ENCODE peak calls at places on chromosomes 2 and 18, in eight cellular contexts. V, H, A, E, F, R, P and N are unnamed samples.

GRCh38 chr2:188787002-188787660 is 187.0 kb upstream of the COL3A1 start:
- DNase-seq in R (no peak), P (no peak), H (no peak), E (no peak), A (peak), V (no peak), F (peak), N (no peak)

GRCh38 chr2:43223412-43224040 is 2.9 kb downstream of the ZFP36L2 start:
- DNase-seq in F (peak), H (no peak), V (no peak), E (no peak), R (no peak), A (peak), P (peak), N (no peak)

GRCh38 chr2:172052000-172052983 is 33.0 kb upstream of the DLX1 start:
- DNase-seq in R (no peak), F (peak), P (no peak), V (no peak), A (peak), H (no peak), E (no peak), N (no peak)

GRCh38 chr2:2837768-2838547 is 506.9 kb upstream of the MYT1L start:
- DNase-seq in V (no peak), A (no peak), F (no peak), H (no peak), P (no peak), E (no peak), R (no peak), N (no peak)

GRCh38 chr2:191206613-191207471 is 38.4 kb upstream of the MYO1B start:
- DNase-seq in E (no peak), F (no peak), A (peak), R (no peak), H (no peak), V (no peak), P (no peak), N (no peak)

GRCh38 chr18:70380915-70381896 is 92.4 kb downstream of the SOCS6 start:
- DNase-seq in H (peak), R (peak), F (peak), E (peak), P (no peak), V (no peak), A (no peak), N (no peak)

GRCh38 chr2:162636206-162636728 is 202.3 kb downstream of the KCNH7 start:
- DNase-seq in R (no peak), A (no peak), H (no peak), F (peak), E (no peak), V (peak), P (no peak), N (no peak)

GRCh38 chr2:1010373-1011017 is 59.8 kb downstream of the SNTG2 start:
- DNase-seq in A (no peak), F (no peak), E (peak), R (no peak), P (no peak), H (no peak), V (no peak), N (no peak)

GRCh38 chr2:7115364-7115763 is 198.2 kb downstream of the RNF144A start:
- DNase-seq in E (no peak), V (no peak), H (no peak), A (no peak), F (no peak), R (no peak), P (no peak), N (no peak)

GRCh38 chr18:74326238-74326637 is 10.6 kb downstream of the C18orf63 start:
- DNase-seq in E (no peak), H (no peak), R (no peak), P (no peak), V (no peak), F (no peak), A (peak), N (no peak)

GRCh38 chr18:46721331-46721730 is 35.5 kb downstream of the ST8SIA5 start:
- DNase-seq in R (no peak), F (no peak), E (no peak), A (no peak), V (no peak), P (no peak), H (no peak), N (no peak)

GRCh38 chr2:48107326-48107925 is 201.1 kb upstream of the FBXO11 start:
- DNase-seq in P (no peak), F (peak), A (peak), H (no peak), V (no peak), R (peak), E (peak), N (peak)

GRCh38 chr2:122433123-122433754 is 677.8 kb downstream of the TSN start:
- DNase-seq in V (no peak), E (no peak), P (no peak), A (no peak), F (no peak), R (peak), H (no peak), N (no peak)

GRCh38 chr18:41809652-41810051 is 145.4 kb upstream of the PIK3C3 start:
- DNase-seq in R (no peak), P (no peak), F (no peak), E (no peak), V (no peak), A (no peak), H (no peak), N (no peak)

GRCh38 chr18:57819671-57820460 is 16.8 kb upstream of the ATP8B1 start:
- DNase-seq in A (peak), P (peak), R (peak), F (peak), V (peak), H (no peak), E (no peak), N (peak)

DNA sequence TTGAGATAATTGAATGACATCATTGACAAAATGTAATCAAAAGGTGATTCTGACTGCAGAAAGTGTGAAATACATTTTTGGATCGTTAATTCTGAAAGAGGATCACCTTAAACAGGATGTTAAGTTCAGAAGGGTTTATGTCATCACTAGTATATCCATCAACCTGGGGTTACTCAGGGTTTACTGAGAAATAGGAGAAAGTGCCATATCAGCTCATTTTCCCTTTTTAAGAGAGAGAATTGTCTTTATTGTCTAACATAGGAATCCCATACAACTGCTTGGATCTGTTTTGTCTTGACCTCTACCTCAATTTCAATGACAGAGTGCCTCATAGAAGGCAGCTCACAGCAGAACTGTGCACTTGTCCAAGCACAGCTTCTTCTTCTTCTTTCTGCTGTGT is 466.2 kb upstream of the LINC00305 start:
- DNase-seq in E (no peak), R (no peak), F (no peak), V (no peak), A (no peak), H (no peak), P (no peak), N (no peak)
- TF ChIP-seq CTCF in E (no peak), R (no peak), F (no peak), V (no peak), A (no peak), H (no peak), P (no peak), N (no peak)

GRCh38 chr2:219835493-219835892 is 208.1 kb downstream of the SLC4A3 start:
- DNase-seq in R (no peak), H (no peak), F (no peak), A (no peak), E (no peak), V (no peak), P (no peak), N (no peak)

GRCh38 chr2:219831957-219832356 is 204.5 kb downstream of the SLC4A3 start:
- DNase-seq in V (no peak), E (no peak), H (no peak), R (no peak), P (no peak), A (no peak), F (no peak), N (no peak)

GRCh38 chr2:219832904-219833303 is 205.5 kb downstream of the SLC4A3 start:
- DNase-seq in H (no peak), P (no peak), E (no peak), A (no peak), F (no peak), V (no peak), R (no peak), N (no peak)

DNA sequence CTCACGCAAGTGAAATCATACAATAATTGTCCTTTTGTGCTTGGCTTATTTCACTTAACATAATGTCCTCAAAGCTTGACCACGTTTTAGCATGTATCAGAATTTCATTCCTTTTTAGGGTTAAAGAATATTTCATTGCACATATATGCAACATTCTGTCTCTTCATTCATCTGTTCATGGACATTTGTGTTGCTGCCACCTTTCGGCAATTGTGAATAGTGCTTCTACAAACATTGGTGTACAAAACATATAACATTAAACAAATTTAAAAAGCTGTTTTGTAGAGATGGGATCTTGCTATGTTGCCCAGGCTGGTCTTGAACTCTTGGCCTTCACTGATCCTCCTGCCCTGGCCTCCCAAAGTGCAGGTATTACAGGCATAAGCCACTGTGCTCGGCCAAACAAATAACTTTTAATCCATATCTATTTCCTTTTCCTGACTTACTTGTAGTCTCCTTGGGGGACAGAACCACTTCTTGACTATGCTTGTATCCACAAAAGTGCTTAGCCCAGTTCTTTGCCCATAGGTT is 209.3 kb downstream of the SLC4A3 start:
- DNase-seq in F (no peak), P (no peak), E (no peak), H (no peak), A (peak), R (peak), V (no peak), N (no peak)
- TF ChIP-seq CTCF in F (peak), P (no peak), E (peak), H (no peak), A (peak), R (no peak), V (peak), N (peak)

DNA sequence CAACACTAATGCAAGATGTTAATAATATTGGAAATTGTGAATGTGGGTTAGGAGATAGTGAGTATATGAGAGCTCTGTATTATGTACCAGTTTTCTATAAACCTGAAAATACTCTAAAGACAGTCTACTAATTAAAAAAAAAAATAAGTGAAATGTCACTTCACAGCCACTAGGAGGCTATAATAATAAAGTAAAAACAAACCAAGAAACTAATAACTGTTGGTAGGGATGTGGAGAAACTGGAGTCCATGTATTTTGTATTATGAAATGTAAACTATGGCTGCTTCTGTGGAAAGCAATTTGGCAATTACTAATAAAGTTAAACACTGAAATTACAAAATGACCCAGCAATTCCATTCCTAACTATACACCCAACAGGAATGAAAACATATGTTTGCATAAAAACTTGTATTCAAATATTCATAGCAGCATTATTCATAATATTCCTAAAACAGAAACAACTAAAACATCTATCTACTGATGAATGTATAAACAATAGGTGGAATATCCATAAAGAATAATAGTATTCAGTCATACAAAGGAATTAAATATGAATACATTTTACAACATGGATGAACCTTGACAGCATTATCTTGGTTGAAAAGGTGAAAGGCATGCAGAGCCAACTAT is 36.2 kb downstream of the CCDC178 start:
- DNase-seq in E (no peak), V (no peak), H (no peak), R (no peak), P (no peak), A (no peak), F (no peak), N (no peak)
- TF ChIP-seq CTCF in E (peak), V (no peak), H (no peak), R (peak), P (no peak), A (peak), F (peak), N (peak)

GRCh38 chr2:157265825-157266224 is 8.3 kb downstream of the GALNT5 start:
- DNase-seq in A (no peak), H (no peak), P (no peak), R (no peak), F (no peak), E (no peak), V (no peak), N (no peak)

GRCh38 chr2:157269922-157270321 is 12.4 kb downstream of the GALNT5 start:
- DNase-seq in R (no peak), F (no peak), P (no peak), V (no peak), H (no peak), E (no peak), A (no peak), N (no peak)

GRCh38 chr2:157269060-157269459 is 11.6 kb downstream of the GALNT5 start:
- DNase-seq in R (no peak), H (no peak), F (no peak), V (no peak), P (no peak), E (no peak), A (no peak), N (no peak)

GRCh38 chr2:157267476-157267875 is 10.0 kb downstream of the GALNT5 start:
- DNase-seq in V (no peak), A (no peak), F (no peak), P (no peak), E (no peak), H (no peak), R (no peak), N (no peak)

DNA sequence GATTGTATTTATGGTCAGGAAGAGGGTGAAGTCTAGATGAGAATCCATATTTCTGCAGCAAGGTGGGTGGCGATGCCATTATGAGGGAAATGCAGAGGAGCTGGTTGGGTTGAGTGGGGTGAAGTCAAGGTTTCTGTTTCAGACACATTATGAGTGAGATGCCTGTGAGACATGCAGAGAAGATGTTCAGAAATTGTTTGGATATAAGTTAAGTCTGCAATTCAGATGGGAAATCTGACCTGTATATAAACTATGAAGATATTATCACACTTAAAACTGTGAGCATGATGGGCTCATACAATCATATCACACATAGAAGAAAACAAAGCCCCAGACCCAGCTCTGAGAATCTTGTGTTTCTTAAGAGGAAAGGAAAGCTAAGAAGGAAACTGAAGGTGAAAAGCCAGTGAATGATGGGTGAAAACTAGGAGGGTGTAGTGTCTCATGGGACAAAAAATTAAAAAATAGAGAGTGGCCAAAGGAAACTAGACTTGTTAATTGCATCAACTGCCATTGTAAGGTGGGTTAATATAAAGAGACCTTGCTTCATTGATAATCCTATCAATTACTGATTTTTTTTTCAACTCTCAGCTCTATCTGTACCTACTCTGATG is 14.2 kb downstream of the GALNT5 start:
- DNase-seq in R (no peak), V (no peak), P (no peak), F (no peak), A (no peak), H (no peak), E (no peak), N (no peak)
- TF ChIP-seq CTCF in R (no peak), V (no peak), P (no peak), F (no peak), A (no peak), H (no peak), E (no peak), N (no peak)

DNA sequence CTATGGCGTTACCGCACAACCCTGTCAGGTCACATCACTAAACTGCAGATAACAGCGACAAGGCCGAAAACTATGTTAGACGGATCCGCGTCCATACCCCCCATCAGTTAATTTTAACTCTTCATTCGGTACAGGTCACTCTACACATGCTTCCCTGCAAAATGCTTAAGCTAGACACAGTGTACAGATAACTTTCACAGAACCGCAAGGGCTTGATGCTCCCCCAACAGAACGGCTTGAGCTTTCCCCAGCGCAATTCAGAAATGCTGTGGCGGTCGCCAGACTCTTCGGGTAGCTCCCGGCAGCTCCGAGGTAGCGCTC is 283 bp upstream of the RBBP8 start:
- DNase-seq in A (no peak), V (no peak), E (no peak), R (no peak), P (no peak), F (no peak), H (no peak), N (no peak)
- TF ChIP-seq CTCF in A (no peak), V (no peak), E (peak), R (no peak), P (no peak), F (no peak), H (no peak), N (no peak)

GRCh38 chr2:219274392-219274921 is 4.7 kb upstream of the DNAJB2 start:
- DNase-seq in F (peak), P (no peak), R (peak), H (no peak), E (no peak), A (peak), V (peak), N (peak)
- TF ChIP-seq CTCF in F (no peak), P (no peak), R (no peak), H (no peak), E (no peak), A (no peak), V (no peak), N (no peak)

GRCh38 chr2:24018241-24018640 is 8.4 kb downstream of the MFSD2B start:
- DNase-seq in R (no peak), A (no peak), E (no peak), V (no peak), F (no peak), H (no peak), P (no peak), N (no peak)
- TF ChIP-seq CTCF in R (no peak), A (no peak), E (no peak), V (no peak), F (no peak), H (no peak), P (no peak), N (no peak)

DNA sequence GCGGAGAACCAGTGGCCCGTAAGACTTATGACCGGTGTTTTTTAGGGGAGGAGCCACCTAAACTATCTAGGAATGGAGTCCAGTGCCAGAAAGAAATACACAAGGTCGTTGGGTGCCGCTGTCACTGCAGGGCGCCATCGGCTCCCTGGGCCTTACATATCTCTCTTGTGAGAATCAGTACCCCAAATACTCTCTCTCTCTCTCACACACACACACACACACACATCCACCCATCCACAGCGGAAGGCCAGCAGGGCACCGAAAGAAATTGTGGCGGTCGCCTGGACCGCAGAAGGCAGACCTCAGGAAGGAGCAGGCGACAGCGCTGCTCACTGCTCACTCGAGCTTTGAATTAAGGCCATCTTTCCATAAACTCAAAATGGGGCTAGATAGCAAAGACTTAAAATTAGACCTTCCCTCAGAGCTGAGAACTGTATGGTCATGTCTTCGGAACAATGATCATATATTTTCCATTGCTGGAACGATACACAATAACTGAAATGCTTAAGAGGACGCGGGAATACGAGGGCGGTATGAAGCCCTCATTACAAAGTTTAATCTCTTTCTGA is 10.3 kb downstream of the NR4A2 start:
- DNase-seq in A (no peak), F (no peak), R (no peak), E (no peak), V (no peak), P (no peak), H (no peak), N (no peak)
- TF ChIP-seq CTCF in A (no peak), F (no peak), R (no peak), E (no peak), V (no peak), P (no peak), H (no peak), N (no peak)